ENCODE peak calls at places on chromosomes 7 and 10, in eight cellular contexts. D is NCI-H748 treated with DMSO at 0.1 percent for 48 hours, Y is AML-193, S is GM23248, E is GM20000, C is H4, T is KBM-7, A is GM13976. X is an unnamed sample.

GRCh38 chr10:24255907-24256306 is 47.0 kb downstream of the KIAA1217 start:
- DNase-seq in D (no peak), S (peak; percentile 6), A (no peak), Y (no peak), E (no peak), T (no peak), C (no peak), X (no peak)

GRCh38 chr10:20890009-20890408 is 7.1 kb downstream of the NEBL start:
- DNase-seq in D (peak; percentile 87), A (no peak), T (no peak), S (no peak), C (no peak), E (no peak), Y (no peak), X (no peak)

GRCh38 chr7:132430863-132431822 is 145.1 kb downstream of the PLXNA4 start:
- DNase-seq in A (no peak), T (peak; percentile 57), Y (no peak), D (no peak), C (peak; percentile 81), E (no peak), S (peak; percentile 82), X (no peak)

GRCh38 chr7:27107391-27107900 is 5.0 kb upstream of the HOXA2 start:
- DNase-seq in C (no peak), D (no peak), E (no peak), A (no peak), T (no peak), Y (no peak), S (no peak), X (no peak)

GRCh38 chr7:140924019-140924820 is 509 bp downstream of the BRAF start:
- DNase-seq in C (peak; percentile 64), A (peak; percentile 82), E (peak; percentile 85), S (peak; percentile 80), D (peak; percentile 59), Y (peak; percentile 41), T (peak; percentile 73), X (peak; percentile 54)

GRCh38 chr10:79129361-79129997 is 60.7 kb downstream of the ZMIZ1 start:
- DNase-seq in Y (no peak), C (no peak), E (no peak), S (peak; percentile 67), T (peak; percentile 56), A (no peak), D (no peak), X (no peak)

GRCh38 chr7:35734001-35734483 is 39.1 kb upstream of the HERPUD2 start:
- DNase-seq in E (no peak), S (peak; percentile 12), C (no peak), A (no peak), D (no peak), T (peak; percentile 38), Y (no peak), X (no peak)

GRCh38 chr7:87935373-87935706 is 1.3 kb downstream of the ADAM22 start:
- DNase-seq in E (no peak), D (no peak), C (no peak), S (no peak), A (no peak), T (no peak), Y (no peak), X (no peak)

GRCh38 chr7:71679480-71679879 is 547.5 kb downstream of the GALNT17 start:
- DNase-seq in Y (no peak), S (no peak), T (no peak), C (no peak), A (no peak), D (no peak), E (no peak), X (no peak)

GRCh38 chr7:157815061-157816022 is 478.5 kb downstream of the DNAJB6 start:
- DNase-seq in S (no peak), Y (no peak), E (no peak), D (no peak), C (no peak), T (no peak), A (no peak), X (no peak)

GRCh38 chr10:62856021-62856420 is 39.9 kb upstream of the EGR2 start:
- DNase-seq in T (no peak), C (no peak), D (no peak), A (no peak), S (no peak), Y (no peak), E (no peak), X (no peak)

GRCh38 chr7:24660541-24660940 is 87.3 kb downstream of the PALS2 start:
- DNase-seq in Y (no peak), D (no peak), A (no peak), T (no peak), S (peak; percentile 34), C (no peak), E (no peak), X (no peak)

GRCh38 chr10:108567899-108568752 is 1355.2 kb downstream of the XPNPEP1 start:
- DNase-seq in D (no peak), A (no peak), C (no peak), S (peak; percentile 41), T (no peak), E (no peak), Y (no peak), X (no peak)

GRCh38 chr7:13641699-13642098 is 347.8 kb downstream of the ETV1 start:
- DNase-seq in Y (no peak), C (peak; percentile 84), D (no peak), T (no peak), A (no peak), S (peak; percentile 62), E (no peak), X (no peak)

GRCh38 chr10:15213461-15213861 is 45.0 kb upstream of the NMT2 start:
- DNase-seq in A (no peak), E (no peak), T (no peak), S (no peak), D (no peak), Y (no peak), C (no peak), X (no peak)

GRCh38 chr7:74203157-74203556 is 6.6 kb upstream of the LAT2 start:
- DNase-seq in A (no peak), C (peak; percentile 88), T (peak; percentile 92), Y (peak; percentile 79), S (peak; percentile 82), E (no peak), D (no peak), X (peak; percentile 33)

GRCh38 chr10:100506596-100507356 is 12.9 kb downstream of the SEC31B start:
- DNase-seq in D (no peak), T (no peak), Y (no peak), A (no peak), S (peak; percentile 90), C (no peak), E (no peak), X (no peak)

GRCh38 chr7:45267262-45267661 is 109.7 kb downstream of the RAMP3 start:
- DNase-seq in Y (no peak), E (no peak), D (no peak), C (no peak), S (peak; percentile 23), T (no peak), A (no peak), X (no peak)

GRCh38 chr10:32103721-32104120 is 47.5 kb upstream of the KIF5B start:
- DNase-seq in C (no peak), T (no peak), E (no peak), D (no peak), Y (no peak), A (no peak), S (peak; percentile 4), X (no peak)

GRCh38 chr7:44286618-44287487 is 38.5 kb downstream of the CAMK2B start:
- DNase-seq in S (no peak), E (no peak), Y (no peak), C (no peak), A (no peak), T (no peak), D (no peak), X (no peak)

GRCh38 chr10:14429043-14429713 is 98.5 kb upstream of the FRMD4A start:
- DNase-seq in C (no peak), Y (no peak), E (no peak), S (no peak), D (no peak), T (no peak), A (no peak), X (no peak)

GRCh38 chr10:29414501-29414900 is 125.6 kb downstream of the LYZL1 start:
- DNase-seq in Y (no peak), D (no peak), S (no peak), A (no peak), E (no peak), T (no peak), C (no peak), X (no peak)

GRCh38 chr10:11483189-11484148 is 128.0 kb downstream of the USP6NL start:
- DNase-seq in T (peak; percentile 42), A (no peak), S (no peak), E (no peak), Y (peak; percentile 6), C (no peak), D (no peak), X (no peak)

GRCh38 chr7:117871778-117872538 is 1.3 kb downstream of the CTTNBP2 start:
- DNase-seq in D (peak; percentile 53), C (peak; percentile 14), Y (no peak), A (peak; percentile 13), S (peak; percentile 2), E (no peak), T (peak; percentile 56), X (no peak)

GRCh38 chr7:15130666-15131541 is 228.4 kb upstream of the DGKB start:
- DNase-seq in C (peak; percentile 59), Y (no peak), A (no peak), D (no peak), E (no peak), S (peak; percentile 70), T (no peak), X (no peak)

GRCh38 chr10:58965855-58966254 is 210.6 kb upstream of the PHYHIPL start:
- DNase-seq in C (no peak), Y (no peak), E (no peak), T (no peak), A (no peak), S (no peak), D (no peak), X (no peak)

GRCh38 chr10:64209574-64209973 is 688.4 kb downstream of the REEP3 start:
- DNase-seq in C (no peak), A (no peak), T (no peak), Y (no peak), D (no peak), S (no peak), E (no peak), X (no peak)

GRCh38 chr7:150981644-150982043 is 3.5 kb upstream of the KCNH2 start:
- DNase-seq in D (no peak), A (no peak), S (no peak), C (no peak), T (no peak), E (no peak), Y (no peak), X (no peak)

GRCh38 chr7:129188892-129189660 is 643 bp downstream of the SMO start:
- DNase-seq in D (no peak), C (no peak), T (peak; percentile 30), A (peak; percentile 72), E (peak; percentile 68), Y (no peak), S (peak; percentile 68), X (peak; percentile 62)

GRCh38 chr10:4698075-4698474 is 127.9 kb upstream of the AKR1E2 start:
- DNase-seq in A (no peak), E (no peak), D (no peak), S (peak; percentile 42), Y (no peak), T (no peak), C (no peak), X (no peak)

GRCh38 chr10:91742189-91742588 is 56.0 kb upstream of the TNKS2 start:
- DNase-seq in D (no peak), T (no peak), Y (no peak), A (no peak), E (no peak), C (no peak), S (no peak), X (no peak)

GRCh38 chr7:151104411-151105235 is 18.3 kb downstream of the AGAP3 start:
- DNase-seq in C (no peak), Y (no peak), E (no peak), T (no peak), D (no peak), S (peak; percentile 35), A (no peak), X (no peak)

GRCh38 chr10:22605168-22605567 is 109.2 kb downstream of the PIP4K2A start:
- DNase-seq in Y (peak; percentile 89), A (peak; percentile 46), D (no peak), E (peak; percentile 32), C (no peak), S (peak; percentile 89), T (peak; percentile 53), X (no peak)

GRCh38 chr10:88232029-88232895 is 350.9 kb downstream of the RNLS start:
- DNase-seq in D (no peak), T (peak; percentile 11), C (no peak), Y (no peak), A (no peak), E (no peak), S (peak; percentile 48), X (no peak)